ENCODE peak calls at places on chromosomes 2 and 18, in six cellular contexts. O is BE2C, Q is transverse colon, U is tibial nerve, L is vagina, P is choroid plexus epithelial cell. S is an unnamed sample.

GRCh38 chr2:133568172-133568571 is at the start of gene NCKAP5:
- DNase-seq in O (no peak), Q (peak), U (no peak), L (no peak), P (peak), S (peak)

GRCh38 chr18:12278765-12279682 is 24.9 kb downstream of the CIDEA start:
- DNase-seq in O (no peak), Q (peak), U (peak), L (no peak), P (peak), S (peak)

GRCh38 chr2:121427187-121427689 is 103.4 kb upstream of the RNU4ATAC start:
- DNase-seq in O (no peak), Q (no peak), U (no peak), L (no peak), P (peak), S (no peak)

GRCh38 chr2:172436889-172437288 is 9.5 kb downstream of the ITGA6 start:
- DNase-seq in O (no peak), Q (no peak), U (no peak), L (no peak), P (no peak), S (no peak)

GRCh38 chr2:1451451-1451850 is 38.2 kb downstream of the TPO start:
- DNase-seq in O (no peak), Q (no peak), U (no peak), L (no peak), P (no peak), S (no peak)

GRCh38 chr2:240384711-240385450 is 50.6 kb upstream of the GPC1 start:
- DNase-seq in O (peak), Q (no peak), U (no peak), L (no peak), P (peak), S (no peak)

GRCh38 chr18:47280121-47280520 is 28.7 kb upstream of the SKOR2 start:
- DNase-seq in O (no peak), Q (no peak), U (no peak), L (no peak), P (no peak), S (no peak)

GRCh38 chr2:181141676-181142075 is 161.3 kb downstream of the UBE2E3 start:
- DNase-seq in O (no peak), Q (no peak), U (no peak), L (no peak), P (no peak), S (no peak)

GRCh38 chr2:44245068-44245861 is 30.0 kb upstream of the SLC3A1 start:
- DNase-seq in O (no peak), Q (no peak), U (no peak), L (no peak), P (no peak), S (peak)

GRCh38 chr18:7824970-7825369 is 257.9 kb downstream of the PTPRM start:
- DNase-seq in O (no peak), Q (no peak), U (no peak), L (no peak), P (no peak), S (no peak)

GRCh38 chr2:191321861-191322662 is 76.9 kb downstream of the MYO1B start:
- DNase-seq in O (peak), Q (no peak), U (no peak), L (no peak), P (peak), S (no peak)

GRCh38 chr2:226411206-226411605 is 388.4 kb downstream of the IRS1 start:
- DNase-seq in O (no peak), Q (no peak), U (no peak), L (no peak), P (no peak), S (no peak)

GRCh38 chr2:226410212-226410611 is 389.4 kb downstream of the IRS1 start:
- DNase-seq in O (no peak), Q (no peak), U (no peak), L (no peak), P (peak), S (no peak)

GRCh38 chr2:226413498-226414130 is 386.0 kb downstream of the IRS1 start:
- DNase-seq in O (no peak), Q (no peak), U (no peak), L (no peak), P (no peak), S (no peak)

GRCh38 chr2:226411727-226412360 is 387.8 kb downstream of the IRS1 start:
- DNase-seq in O (no peak), Q (peak), U (no peak), L (no peak), P (peak), S (no peak)

GRCh38 chr2:226414313-226414712 is 385.3 kb downstream of the IRS1 start:
- DNase-seq in O (no peak), Q (no peak), U (no peak), L (no peak), P (no peak), S (no peak)
- H3K4me3 ChIP-seq in O (no peak), Q (no peak), U (no peak), L (no peak), P (no peak), S (no peak)

GRCh38 chr2:43228341-43228751 is 1.9 kb upstream of the ZFP36L2 start:
- DNase-seq in O (no peak), Q (no peak), U (no peak), L (no peak), P (no peak), S (no peak)
- H3K4me3 ChIP-seq in O (no peak), Q (peak), U (peak), L (no peak), P (no peak), S (no peak)

DNA sequence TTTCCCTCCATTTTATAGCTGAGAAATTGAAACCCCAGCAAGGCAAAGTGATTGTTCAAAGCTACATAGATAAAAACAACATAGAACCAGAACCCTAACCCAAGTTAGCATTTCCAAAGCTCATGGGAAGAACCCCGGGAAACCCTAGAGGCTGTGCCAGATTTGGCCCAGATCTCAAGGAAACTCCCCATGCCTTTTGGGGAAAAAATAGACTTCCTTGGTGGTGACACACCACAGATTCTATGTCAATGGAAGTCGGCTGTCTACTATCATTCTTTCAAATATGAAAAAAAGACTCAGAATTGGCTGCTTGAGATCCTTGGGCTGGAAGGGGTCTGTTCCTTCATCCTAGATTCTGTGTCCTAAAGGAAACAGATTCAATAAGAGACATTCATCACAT is 8.4 kb downstream of the COL6A3 start:
- DNase-seq in O (no peak), Q (no peak), U (no peak), L (no peak), P (no peak), S (no peak)
- H3K4me3 ChIP-seq in O (no peak), Q (no peak), U (no peak), L (peak), P (no peak), S (no peak)

GRCh38 chr2:189657867-189658266 is 3.4 kb upstream of the ASNSD1 start:
- DNase-seq in O (no peak), Q (peak), U (no peak), L (no peak), P (peak), S (no peak)
- H3K4me3 ChIP-seq in O (no peak), Q (no peak), U (no peak), L (no peak), P (no peak), S (no peak)

GRCh38 chr2:25131253-25131566 is 37.2 kb downstream of the POMC start:
- DNase-seq in O (no peak), Q (no peak), U (no peak), L (no peak), P (no peak), S (no peak)
- H3K4me3 ChIP-seq in O (no peak), Q (no peak), U (peak), L (no peak), P (no peak), S (no peak)

DNA sequence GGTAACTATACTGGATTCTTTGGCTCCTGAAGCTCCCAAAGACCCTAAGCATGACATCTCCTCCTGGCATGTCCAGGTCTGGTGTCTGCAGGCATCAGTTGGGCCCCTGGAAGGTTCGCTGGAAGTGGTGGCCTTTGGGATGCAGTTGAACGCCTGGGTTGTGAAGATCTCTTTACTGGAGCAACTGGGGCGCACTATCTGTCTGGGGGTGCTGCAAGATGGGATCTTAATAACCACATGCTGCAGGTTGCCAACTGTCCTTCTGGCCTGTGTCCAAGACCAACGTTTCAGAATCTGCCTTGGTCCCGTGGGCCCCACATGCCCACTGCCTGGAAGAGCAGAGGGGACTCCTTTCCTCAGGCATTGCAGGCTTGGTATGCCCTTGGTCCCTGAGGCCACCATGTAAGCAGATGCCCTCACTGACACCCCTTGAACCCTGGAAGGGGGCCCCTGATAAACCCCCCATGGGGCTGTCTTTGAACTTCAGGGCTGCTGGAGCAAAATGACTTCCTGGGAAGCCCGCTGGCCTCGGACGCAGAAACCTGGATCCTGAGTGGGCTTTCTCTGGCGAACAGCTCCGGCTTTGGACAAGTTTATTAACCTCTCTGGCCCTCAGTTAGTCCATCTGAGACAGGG is 101.9 kb downstream of the TWIST2 start:
- DNase-seq in O (no peak), Q (no peak), U (peak), L (peak), P (no peak), S (peak)
- H3K4me3 ChIP-seq in O (no peak), Q (no peak), U (no peak), L (no peak), P (no peak), S (no peak)

DNA sequence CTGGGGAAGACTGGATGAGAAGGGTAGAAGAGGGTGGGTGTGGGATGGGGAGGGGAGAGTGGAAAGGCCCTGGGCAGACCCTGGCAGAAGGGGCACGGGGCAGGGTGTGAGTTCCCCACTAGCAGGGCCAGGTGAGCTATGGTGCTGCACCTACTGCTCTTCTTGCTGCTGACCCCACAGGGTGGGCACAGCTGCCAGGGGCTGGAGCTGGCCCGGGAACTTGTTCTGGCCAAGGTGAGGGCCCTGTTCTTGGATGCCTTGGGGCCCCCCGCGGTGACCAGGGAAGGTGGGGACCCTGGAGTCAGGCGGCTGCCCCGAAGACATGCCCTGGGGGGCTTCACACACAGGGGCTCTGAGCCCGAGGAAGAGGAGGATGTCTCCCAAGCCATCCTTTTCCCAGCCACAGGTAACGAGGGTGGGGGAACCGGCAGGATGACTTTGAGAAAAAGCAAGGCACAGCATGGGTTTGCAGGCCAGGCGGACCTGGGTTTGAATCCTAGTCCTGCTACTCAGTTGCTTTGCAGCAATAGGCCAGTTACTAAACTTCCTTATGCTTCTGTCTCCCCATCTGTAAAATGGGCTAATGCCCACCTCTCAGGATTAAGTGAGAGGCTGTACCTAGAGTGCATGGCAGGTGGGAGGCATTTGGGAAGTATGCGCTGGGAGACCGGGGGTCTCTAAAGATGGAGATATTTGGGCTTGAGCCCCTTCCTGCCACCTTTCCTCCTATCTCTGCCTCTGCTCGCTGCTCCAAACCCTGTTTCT is at the start of gene INHA:
- DNase-seq in O (no peak), Q (no peak), U (no peak), L (no peak), P (no peak), S (no peak)
- H3K4me3 ChIP-seq in O (peak), Q (peak), U (peak), L (peak), P (peak), S (peak)

GRCh38 chr2:218567797-218568189 is 358 bp downstream of the USP37 start:
- DNase-seq in O (no peak), Q (no peak), U (no peak), L (no peak), P (no peak), S (no peak)

GRCh38 chr2:218568190-218569037 is at the start of the genes CNOT9 and USP37:
- DNase-seq in O (peak), Q (peak), U (peak), L (peak), P (peak), S (peak)

GRCh38 chr2:218569661-218570500 is 1.2 kb downstream of the CNOT9 start:
- DNase-seq in O (peak), Q (peak), U (no peak), L (no peak), P (peak), S (peak)

GRCh38 chr2:218569038-218569431 is 396 bp downstream of the CNOT9 start:
- DNase-seq in O (peak), Q (peak), U (no peak), L (no peak), P (peak), S (peak)

DNA sequence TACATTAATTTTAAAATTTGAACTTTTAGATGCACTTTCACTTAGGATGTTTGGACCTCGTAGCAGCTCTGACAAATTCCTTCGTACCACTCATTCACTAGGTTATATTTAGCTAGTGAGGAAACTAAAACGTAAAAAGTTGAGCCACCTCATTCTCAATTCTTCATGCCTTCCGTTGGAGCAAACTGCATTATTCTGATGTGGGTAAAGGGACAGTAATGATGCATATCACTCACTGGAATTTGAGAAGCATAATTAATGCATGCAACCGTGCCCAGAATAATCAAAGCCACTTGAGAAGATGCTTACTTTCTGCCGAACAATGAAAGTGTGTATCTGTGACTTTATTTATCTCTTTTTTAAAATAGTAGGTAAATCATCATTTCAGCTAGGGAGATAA is 2.2 kb downstream of the CNOT9 start:
- DNase-seq in O (no peak), Q (no peak), U (no peak), L (no peak), P (peak), S (no peak)
- H3K4me3 ChIP-seq in O (peak), Q (no peak), U (no peak), L (peak), P (peak), S (no peak)

DNA sequence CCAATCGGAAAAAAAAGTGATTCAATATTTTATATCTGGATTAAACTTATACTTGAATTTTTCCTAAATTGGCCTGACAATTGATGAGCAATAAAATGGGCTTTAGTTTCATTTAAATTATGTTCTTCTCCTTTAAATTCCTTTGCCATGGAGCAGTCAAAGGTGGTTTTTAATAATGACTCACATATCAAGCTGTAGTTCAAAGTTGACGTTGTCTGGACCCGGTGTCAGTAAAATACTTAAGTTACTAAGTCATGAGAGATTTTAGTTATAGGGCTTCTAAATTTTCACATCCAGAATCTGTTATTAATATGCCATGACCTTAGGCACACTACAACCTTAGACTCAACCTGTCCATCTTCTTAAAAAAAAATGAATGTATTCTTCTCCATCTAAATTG is 62.5 kb downstream of the CDH2 start:
- DNase-seq in O (no peak), Q (no peak), U (no peak), L (no peak), P (peak), S (no peak)
- H3K4me3 ChIP-seq in O (no peak), Q (no peak), U (no peak), L (no peak), P (no peak), S (no peak)

S was measured in prostate gland.